ENCODE peak calls at places on chromosomes 7 and 10, in nine cellular contexts. P is midbrain; A is activated CD4-positive, alpha-beta T cell treated with anti-CD3 and anti-CD28 coated beads, Interleukin-2, amount 50 U/mL, for 24 hours; H is ecto neural progenitor cell; Z is BJ; I is fibroblast of lung; T is HTR-8/SVneo; K is lung microvascular endothelial cell; X is RPMI8226. G is an unnamed sample.

GRCh38 chr10:36254191-36254590 is 612.1 kb upstream of the FZD8 start:
- DNase-seq in P (no peak), A (no peak), H (no peak), Z (no peak), I (peak; percentile 25), T (no peak), K (peak; percentile 60), X (peak; percentile 29), G (peak; percentile 2)

GRCh38 chr7:16677978-16678494 is 32.1 kb downstream of the BZW2 start:
- DNase-seq in P (no peak), A (no peak), H (no peak), Z (no peak), I (no peak), T (no peak), K (no peak), X (no peak), G (no peak)

GRCh38 chr7:69942557-69942956 is 344.3 kb downstream of the AUTS2 start:
- DNase-seq in P (no peak), A (no peak), H (no peak), Z (no peak), I (no peak), T (no peak), K (no peak), X (no peak), G (no peak)

GRCh38 chr7:12771378-12771877 is 84.0 kb downstream of the ARL4A start:
- DNase-seq in P (peak; percentile 17), A (no peak), H (no peak), Z (no peak), I (peak; percentile 93), T (peak; percentile 31), K (peak; percentile 95), X (no peak), G (no peak)

GRCh38 chr10:111709630-111710029 is 473.9 kb downstream of the GPAM start:
- DNase-seq in P (no peak), A (no peak), H (no peak), Z (no peak), I (no peak), T (no peak), K (no peak), X (no peak), G (no peak)

GRCh38 chr7:129990403-129991192 is 37.8 kb upstream of the UBE2H start:
- DNase-seq in P (peak; percentile 3), A (no peak), H (peak; percentile 46), Z (no peak), I (no peak), T (no peak), K (no peak), X (no peak), G (no peak)

GRCh38 chr10:59606551-59606961 is 103.1 kb downstream of the SLC16A9 start:
- DNase-seq in P (no peak), A (no peak), H (no peak), Z (no peak), I (peak; percentile 66), T (no peak), K (no peak), X (no peak), G (no peak)

GRCh38 chr7:86091369-86091768 is 552.3 kb upstream of the GRM3 start:
- DNase-seq in P (no peak), A (no peak), H (no peak), Z (no peak), I (no peak), T (no peak), K (no peak), X (no peak), G (no peak)

GRCh38 chr10:42864575-42864974 is 82.0 kb downstream of the BMS1 start:
- DNase-seq in P (peak; percentile 1), A (no peak), H (no peak), Z (no peak), I (peak; percentile 7), T (no peak), K (no peak), X (no peak), G (no peak)

G was measured in keratinocyte.